ENCODE peak calls at places on chromosomes 3 and 15, in eight cellular contexts. E is Peyer's patch, C is fibroblast of lung, Z is RWPE2, I is neural progenitor cell, F is iPS DF 6.9, T is breast epithelium, L is lower lobe of right lung. R is an unnamed sample.

GRCh38 chr3:179113903-179114302 is 34.3 kb upstream of the PIK3CA start:
- DNase-seq in E (no peak), C (peak; percentile 89), Z (no peak), I (no peak), F (no peak), T (no peak), L (no peak), R (no peak)

GRCh38 chr15:82081904-82082810 is 36.3 kb upstream of the MEX3B start:
- DNase-seq in E (no peak), C (peak; percentile 86), Z (no peak), I (peak; percentile 67), F (no peak), T (no peak), L (no peak), R (no peak)

GRCh38 chr15:75188499-75188898 is 13.2 kb upstream of the C15orf39 start:
- DNase-seq in E (no peak), C (no peak), Z (peak; percentile 58), I (no peak), F (no peak), T (no peak), L (peak; percentile 10), R (no peak)

GRCh38 chr15:34347951-34348638 is 5.0 kb downstream of the NUTM1 start:
- DNase-seq in E (no peak), C (no peak), Z (no peak), I (no peak), F (no peak), T (no peak), L (no peak), R (no peak)

GRCh38 chr3:178625053-178625600 is 88.9 kb downstream of the KCNMB2 start:
- DNase-seq in E (no peak), C (no peak), Z (no peak), I (no peak), F (no peak), T (no peak), L (no peak), R (no peak)

GRCh38 chr3:14519406-14519805 is 20.7 kb downstream of the GRIP2 start:
- DNase-seq in E (no peak), C (no peak), Z (no peak), I (no peak), F (no peak), T (no peak), L (no peak), R (no peak)

GRCh38 chr15:61155741-61156700 is 73.1 kb downstream of the RORA start:
- DNase-seq in E (no peak), C (peak; percentile 6), Z (no peak), I (no peak), F (no peak), T (no peak), L (no peak), R (peak; percentile 17)

GRCh38 chr15:64070965-64071851 is 22.4 kb downstream of the CIAO2A start:
- DNase-seq in E (no peak), C (peak; percentile 91), Z (no peak), I (no peak), F (no peak), T (peak; percentile 50), L (no peak), R (peak; percentile 55)

GRCh38 chr3:194267744-194268658 is 83.1 kb downstream of the CPN2 start:
- DNase-seq in E (no peak), C (peak; percentile 47), Z (peak; percentile 11), I (no peak), F (no peak), T (peak; percentile 15), L (peak; percentile 43), R (no peak)

GRCh38 chr15:58313304-58313703 is 118.5 kb upstream of the LIPC start:
- DNase-seq in E (no peak), C (no peak), Z (no peak), I (no peak), F (no peak), T (no peak), L (no peak), R (no peak)

GRCh38 chr15:32834156-32834555 is 116.4 kb downstream of the GREM1 start:
- DNase-seq in E (no peak), C (no peak), Z (no peak), I (no peak), F (no peak), T (no peak), L (no peak), R (no peak)

GRCh38 chr3:112092439-112093179 is 6.4 kb downstream of the C3orf52 start:
- DNase-seq in E (no peak), C (peak; percentile 24), Z (no peak), I (peak; percentile 37), F (no peak), T (no peak), L (no peak), R (no peak)

GRCh38 chr3:257826-258225 is 61.3 kb downstream of the CHL1 start:
- DNase-seq in E (no peak), C (no peak), Z (no peak), I (no peak), F (no peak), T (no peak), L (no peak), R (no peak)

GRCh38 chr3:111717601-111718000 is 122.5 kb upstream of the ZBED2 start:
- DNase-seq in E (peak; percentile 64), C (peak; percentile 89), Z (no peak), I (peak; percentile 80), F (peak; percentile 64), T (peak; percentile 89), L (peak; percentile 75), R (peak; percentile 79)

GRCh38 chr15:96804754-96805153 is 474.3 kb downstream of the NR2F2 start:
- DNase-seq in E (no peak), C (no peak), Z (no peak), I (no peak), F (no peak), T (no peak), L (no peak), R (no peak)

GRCh38 chr3:23239181-23240068 is 36.3 kb downstream of the UBE2E2 start:
- DNase-seq in E (no peak), C (no peak), Z (no peak), I (no peak), F (no peak), T (no peak), L (no peak), R (no peak)

GRCh38 chr15:87368511-87368910 is 888.0 kb downstream of the NTRK3 start:
- DNase-seq in E (no peak), C (no peak), Z (peak; percentile 59), I (no peak), F (no peak), T (no peak), L (no peak), R (no peak)
- H3K27ac ChIP-seq in E (no peak overlapping the region), C (peak overlapping the region; percentile 58), Z (peak overlapping the region; percentile 96), I (no peak overlapping the region), F (no peak overlapping the region), T (no peak overlapping the region), L (no peak overlapping the region), R (peak overlapping the region; percentile 87)

GRCh38 chr15:39852237-39852636 is 67.8 kb downstream of the GPR176 start:
- DNase-seq in E (no peak), C (peak; percentile 95), Z (no peak), I (no peak), F (no peak), T (no peak), L (no peak), R (no peak)
- H3K27ac ChIP-seq in E (no peak overlapping the region), C (peak overlapping the region; percentile 36), Z (no peak overlapping the region), I (no peak overlapping the region), F (no peak overlapping the region), T (no peak overlapping the region), L (no peak overlapping the region), R (no peak overlapping the region)

GRCh38 chr3:57949344-57949743 is 58.9 kb upstream of the FLNB start:
- DNase-seq in E (no peak), C (no peak), Z (no peak), I (no peak), F (no peak), T (no peak), L (no peak), R (no peak)
- H3K27ac ChIP-seq in E (no peak overlapping the region), C (no peak overlapping the region), Z (peak overlapping the region; percentile 68), I (no peak overlapping the region), F (no peak overlapping the region), T (peak overlapping the region; percentile 74), L (no peak overlapping the region), R (peak overlapping the region; percentile 82)

GRCh38 chr3:77605865-77606264 is 566.0 kb downstream of the ROBO2 start:
- DNase-seq in E (no peak), C (no peak), Z (no peak), I (no peak), F (no peak), T (no peak), L (no peak), R (no peak)
- H3K27ac ChIP-seq in E (no peak overlapping the region), C (no peak overlapping the region), Z (no peak overlapping the region), I (no peak overlapping the region), F (no peak overlapping the region), T (no peak overlapping the region), L (no peak overlapping the region), R (no peak overlapping the region)

DNA sequence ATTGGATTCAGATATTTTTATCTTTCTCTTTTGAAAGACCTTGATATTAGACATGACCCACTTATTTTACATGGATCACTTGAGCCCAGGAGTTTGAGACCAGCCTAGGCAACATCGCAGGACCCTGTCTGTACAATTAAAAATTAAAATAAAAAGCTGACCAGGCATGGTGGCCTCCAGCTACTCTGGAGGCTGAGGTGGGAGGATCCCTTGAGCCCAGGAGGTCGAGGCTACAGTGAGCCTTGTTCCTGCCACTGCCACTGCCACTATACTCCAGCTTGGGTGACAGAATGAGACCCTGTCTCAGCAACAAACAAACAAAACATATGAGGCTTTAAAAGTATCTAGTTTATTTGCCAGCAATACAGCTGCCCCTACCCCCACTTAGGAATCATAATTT is 1.6 kb downstream of the RNF7 start:
- DNase-seq in E (no peak), C (no peak), Z (no peak), I (no peak), F (no peak), T (no peak), L (no peak), R (no peak)
- H3K27ac ChIP-seq in E (peak overlapping the region; percentile 85), C (peak overlapping the region; percentile 98), Z (peak overlapping the region; percentile 84), I (no peak overlapping the region), F (no peak overlapping the region), T (peak overlapping the region; percentile 96), L (peak overlapping the region; percentile 95), R (peak overlapping the region; percentile 66)

DNA sequence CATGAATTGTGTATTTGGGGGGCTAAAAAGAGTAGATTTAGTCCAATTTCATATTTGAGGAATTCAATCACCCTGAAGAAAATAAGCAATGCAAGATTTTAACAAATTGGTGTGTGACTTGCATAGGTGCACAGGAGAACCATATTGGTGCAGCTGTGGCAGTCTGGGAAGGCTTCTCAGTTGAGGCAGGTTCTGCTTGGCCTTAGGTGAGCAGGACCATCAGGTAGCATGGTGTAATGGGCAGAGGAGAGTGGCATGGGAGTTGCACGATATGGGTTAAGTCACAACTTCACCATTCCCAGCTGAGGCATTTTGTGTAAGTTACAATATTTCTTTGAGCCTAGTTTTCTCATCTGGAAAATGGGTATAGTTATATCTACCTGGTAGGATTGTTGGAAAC is 10.5 kb downstream of the EBLN2 start:
- DNase-seq in E (no peak), C (no peak), Z (no peak), I (no peak), F (no peak), T (no peak), L (no peak), R (no peak)
- H3K27ac ChIP-seq in E (no peak overlapping the region), C (no peak overlapping the region), Z (no peak overlapping the region), I (no peak overlapping the region), F (no peak overlapping the region), T (no peak overlapping the region), L (no peak overlapping the region), R (no peak overlapping the region)

GRCh38 chr3:70149714-70150113 is 150.2 kb downstream of the SAMMSON start:
- DNase-seq in E (no peak), C (no peak), Z (no peak), I (no peak), F (no peak), T (no peak), L (no peak), R (no peak)

GRCh38 chr3:70150599-70150998 is 151.1 kb downstream of the SAMMSON start:
- DNase-seq in E (no peak), C (no peak), Z (no peak), I (no peak), F (no peak), T (no peak), L (no peak), R (no peak)
- H3K27ac ChIP-seq in E (no peak overlapping the region), C (no peak overlapping the region), Z (no peak overlapping the region), I (no peak overlapping the region), F (no peak overlapping the region), T (no peak overlapping the region), L (no peak overlapping the region), R (no peak overlapping the region)